ENCODE peak calls at places on chromosomes 1 and 21, in six cellular contexts. Y is WTC11, D is HepG2, J is endothelial cell of umbilical vein, U is H1, M is K562. V is an unnamed sample.

GRCh38 chr1:34759472-34760357 is at the start of gene GJB4:
- DNase-seq in U (no peak), J (no peak), Y (no peak), D (no peak), M (no peak), V (no peak)

GRCh38 chr1:36458910-36459309 is 5.3 kb downstream of the MRPS15 start:
- DNase-seq in M (no peak), D (no peak), Y (no peak), J (no peak), U (no peak), V (no peak)

GRCh38 chr21:15224346-15225086 is 159.7 kb upstream of the NRIP1 start:
- DNase-seq in D (no peak), J (no peak), U (no peak), M (no peak), Y (no peak), V (peak)

GRCh38 chr1:151061012-151061401 is 810 bp downstream of the MLLT11 start:
- DNase-seq in U (no peak), J (peak), Y (no peak), D (no peak), M (peak), V (peak)

GRCh38 chr1:67572594-67573221 is 112.3 kb upstream of the GADD45A start:
- DNase-seq in Y (no peak), D (no peak), M (no peak), U (no peak), J (no peak), V (no peak)

GRCh38 chr1:240094043-240094722 is 2.5 kb downstream of the FMN2 start:
- DNase-seq in D (no peak), J (no peak), U (no peak), Y (no peak), M (no peak), V (no peak)

GRCh38 chr21:24045775-24046215 is 1561.5 kb downstream of the MRPL39 start:
- DNase-seq in M (peak), J (peak), U (peak), D (no peak), Y (peak), V (no peak)

GRCh38 chr1:31414692-31415370 is 1.8 kb downstream of the SERINC2 start:
- DNase-seq in M (no peak), D (no peak), J (no peak), Y (no peak), U (no peak), V (no peak)

GRCh38 chr1:175183586-175183985 is 9.0 kb downstream of the KIAA0040 start:
- DNase-seq in U (no peak), Y (peak), J (no peak), M (no peak), D (no peak), V (no peak)

GRCh38 chr1:234655328-234656069 is 45.5 kb upstream of the IRF2BP2 start:
- DNase-seq in Y (no peak), D (no peak), U (no peak), M (no peak), J (no peak), V (no peak)

GRCh38 chr1:4307468-4307845 is 347.0 kb upstream of the AJAP1 start:
- DNase-seq in J (no peak), D (no peak), M (no peak), Y (no peak), U (no peak), V (no peak)

GRCh38 chr21:42474982-42475381 is 21.0 kb downstream of the RSPH1 start:
- DNase-seq in M (no peak), U (no peak), Y (no peak), J (no peak), D (no peak), V (no peak)

GRCh38 chr1:54798769-54799641 is 2.1 kb downstream of the TTC22 start:
- DNase-seq in D (no peak), J (no peak), Y (no peak), M (no peak), U (no peak), V (no peak)

GRCh38 chr21:37378700-37379139 is 12.1 kb downstream of the DYRK1A start:
- DNase-seq in D (no peak), M (peak), J (no peak), Y (no peak), U (no peak), V (no peak)

DNA sequence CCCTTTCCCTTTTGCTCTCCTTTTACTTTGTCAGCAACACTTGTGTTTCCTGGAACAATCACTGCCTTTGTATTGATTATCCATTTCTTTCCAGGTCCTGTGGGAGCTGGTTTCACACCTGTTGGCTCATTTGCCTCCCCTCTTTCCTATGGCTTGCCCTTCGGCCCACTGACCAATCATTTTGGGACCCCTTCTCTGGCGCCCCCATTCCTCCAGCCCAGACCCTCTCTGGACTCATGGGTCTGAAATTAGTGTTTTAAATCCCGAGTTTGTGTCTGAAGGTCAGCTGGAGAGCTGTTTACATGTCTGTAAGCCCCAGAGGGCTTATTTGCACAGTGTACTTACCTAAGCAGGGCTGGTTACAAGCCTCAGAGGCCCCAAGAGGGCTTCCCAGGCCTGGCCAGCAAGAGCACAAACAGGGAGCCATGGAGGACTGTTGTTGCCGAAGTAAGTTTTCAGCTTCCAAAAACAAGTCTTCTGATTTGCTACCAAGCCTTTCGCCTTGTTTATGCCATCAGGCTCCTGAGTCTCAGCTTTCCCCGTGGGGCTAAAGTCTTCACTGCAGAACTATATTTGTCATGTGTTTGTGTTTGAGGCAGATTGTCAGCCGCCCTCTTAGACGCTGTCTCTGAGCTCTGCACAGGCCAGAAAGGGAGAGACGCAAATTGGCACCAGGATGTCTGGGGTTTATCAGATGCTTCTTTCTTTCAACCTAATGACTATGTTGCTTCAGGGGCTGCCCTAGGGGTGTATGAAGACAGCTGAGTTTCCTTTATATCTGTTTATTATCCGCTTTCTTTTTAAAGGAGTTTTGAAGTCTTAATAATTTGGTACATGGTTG is 93.0 kb downstream of the ATP1A1 start:
- DNase-seq in U (no peak), M (no peak), D (peak), Y (no peak), J (no peak), V (no peak)
- TF ChIP-seq JUN in U (no peak), M (no peak), D (no peak), Y (no peak), J (no peak), V (no peak)

GRCh38 chr1:26794391-26794790 is 6.6 kb downstream of the PIGV start:
- DNase-seq in M (no peak), J (no peak), U (no peak), Y (no peak), D (no peak), V (no peak)
- TF ChIP-seq JUN in M (no peak), J (no peak), U (no peak), Y (no peak), D (no peak), V (no peak)

GRCh38 chr1:42002220-42002619 is 83.5 kb upstream of the HIVEP3 start:
- DNase-seq in M (no peak), J (no peak), Y (no peak), D (no peak), U (no peak), V (no peak)
- TF ChIP-seq JUN in M (no peak), J (no peak), Y (no peak), D (no peak), U (no peak), V (no peak)

DNA sequence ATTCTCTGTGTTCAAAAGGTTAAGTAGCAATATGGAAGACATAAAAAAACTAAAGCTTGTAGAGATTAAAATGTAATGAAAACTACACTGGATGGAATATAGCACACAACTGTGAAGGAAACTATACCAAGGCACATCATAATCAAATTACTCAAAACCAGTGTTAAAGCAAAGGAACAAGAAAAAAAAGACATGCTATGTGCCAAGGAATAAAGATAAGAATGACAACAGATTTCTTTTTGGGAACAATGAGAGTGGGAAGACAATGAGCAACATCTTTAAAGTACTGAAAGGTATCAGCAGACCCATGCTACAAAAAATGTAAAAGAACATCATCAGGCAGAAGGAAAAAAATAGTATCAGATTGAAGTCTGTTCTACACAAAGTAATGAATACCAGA is 157.8 kb downstream of the VPS13D start:
- DNase-seq in M (no peak), D (no peak), U (no peak), Y (no peak), J (no peak), V (no peak)
- TF ChIP-seq JUN in M (no peak), D (no peak), U (no peak), Y (no peak), J (no peak), V (no peak)

DNA sequence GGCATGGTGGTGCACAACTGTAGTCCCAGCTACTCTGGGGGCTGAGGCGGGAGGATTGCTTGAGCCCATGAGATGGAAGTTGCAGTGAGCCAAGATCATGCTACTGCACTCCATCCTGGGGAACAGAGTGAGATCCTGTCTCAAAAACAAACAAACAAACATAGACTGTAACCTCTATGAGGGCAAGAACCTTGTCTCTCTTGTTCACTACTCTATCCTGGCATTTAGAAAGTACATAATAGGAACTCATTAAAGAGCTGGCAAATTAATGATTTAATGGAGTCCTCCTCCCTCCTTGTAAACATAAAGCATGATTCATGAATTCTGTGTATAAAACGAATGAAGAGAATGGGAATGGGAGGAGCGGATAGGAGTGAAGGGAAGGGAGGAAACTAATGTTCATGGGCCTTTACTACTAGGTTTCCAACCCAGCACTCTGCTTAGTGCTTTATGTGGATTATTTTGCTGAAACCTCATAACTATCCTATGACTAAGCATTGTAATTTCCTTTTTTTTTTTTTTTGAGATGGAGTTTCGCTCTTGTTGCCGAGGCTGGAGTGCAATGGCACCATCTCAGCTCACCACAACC is 8.6 kb downstream of the LMOD1 start:
- DNase-seq in J (peak), Y (no peak), D (no peak), U (no peak), M (no peak), V (no peak)
- TF ChIP-seq JUN in J (no peak), Y (no peak), D (no peak), U (no peak), M (no peak), V (no peak)

GRCh38 chr1:6367381-6368007 is 26.1 kb downstream of the ACOT7 start:
- DNase-seq in Y (no peak), U (no peak), J (no peak), D (no peak), M (no peak), V (no peak)
- TF ChIP-seq JUN in Y (no peak), U (no peak), J (no peak), D (no peak), M (no peak), V (no peak)

GRCh38 chr1:70436617-70437236 is 25.7 kb downstream of the CTH start:
- DNase-seq in D (no peak), U (no peak), Y (no peak), M (no peak), J (peak), V (no peak)
- TF ChIP-seq JUN in D (no peak), U (no peak), Y (no peak), M (no peak), J (no peak), V (no peak)

GRCh38 chr1:23553896-23554480 is 5.3 kb downstream of the ID3 start:
- DNase-seq in D (no peak), J (peak), M (no peak), U (no peak), Y (peak), V (no peak)

GRCh38 chr1:23554481-23555224 is 4.6 kb downstream of the ID3 start:
- DNase-seq in Y (peak), M (peak), U (peak), J (peak), D (peak), V (peak)

GRCh38 chr1:23555225-23555801 is 4.0 kb downstream of the ID3 start:
- DNase-seq in D (no peak), Y (peak), U (no peak), J (peak), M (no peak), V (peak)

GRCh38 chr1:23551849-23552248 is 7.5 kb downstream of the ID3 start:
- DNase-seq in D (no peak), U (no peak), Y (no peak), M (no peak), J (no peak), V (no peak)

GRCh38 chr1:23553206-23553895 is 6.0 kb downstream of the ID3 start:
- DNase-seq in M (no peak), J (no peak), Y (no peak), D (no peak), U (no peak), V (no peak)
- TF ChIP-seq JUN in M (no peak), J (no peak), Y (no peak), D (no peak), U (no peak), V (no peak)

V was measured in A549.